ENCODE peak calls at places on chromosomes 12 and 14, in eight cellular contexts. P is cardiac muscle cell, X is NCI-H510A, K is iris pigment epithelial cell, O is WTC11, I is anterior cingulate cortex, U is HS-5, D is mammary epithelial cell. J is an unnamed sample.

GRCh38 chr14:102508774-102509743 is 517 bp downstream of the ANKRD9 start:
- DNase-seq in X (no peak), O (no peak), P (peak; percentile 45), I (no peak), K (peak; percentile 27), D (no peak), U (no peak), J (no peak)

GRCh38 chr12:57330989-57331388 is 80.0 kb upstream of the STAC3 start:
- DNase-seq in X (no peak), P (no peak), D (no peak), O (no peak), I (no peak), K (no peak), U (no peak), J (no peak)

GRCh38 chr14:55103005-55103640 is 25.9 kb upstream of the LGALS3 start:
- DNase-seq in I (no peak), U (peak; percentile 91), K (peak; percentile 98), O (peak; percentile 77), P (peak; percentile 94), D (peak; percentile 99), X (peak; percentile 69), J (peak; percentile 98)

GRCh38 chr14:36591482-36591881 is 9.1 kb upstream of the NKX2-8 start:
- DNase-seq in U (no peak), X (no peak), P (no peak), I (no peak), D (no peak), O (no peak), K (no peak), J (no peak)

GRCh38 chr12:759628-760027 is 7.2 kb downstream of the WNK1 start:
- DNase-seq in X (no peak), D (no peak), K (no peak), I (no peak), P (no peak), U (no peak), O (no peak), J (no peak)

GRCh38 chr12:65510584-65511050 is 232.1 kb downstream of the MSRB3 start:
- DNase-seq in K (no peak), O (peak; percentile 59), D (no peak), X (no peak), I (peak; percentile 18), P (peak; percentile 81), U (no peak), J (no peak)

GRCh38 chr12:22518998-22519397 is 25.3 kb downstream of the C2CD5 start:
- DNase-seq in D (peak; percentile 53), P (peak; percentile 7), O (no peak), K (no peak), U (no peak), X (no peak), I (no peak), J (no peak)

GRCh38 chr12:130849561-130850417 is 10.7 kb upstream of the STX2 start:
- DNase-seq in I (no peak), O (peak; percentile 34), U (no peak), K (no peak), P (no peak), D (peak; percentile 21), X (no peak), J (peak; percentile 61)

GRCh38 chr14:31749275-31749674 is 188.1 kb downstream of the NUBPL start:
- DNase-seq in U (no peak), I (no peak), P (no peak), X (no peak), D (no peak), O (no peak), K (no peak), J (no peak)

GRCh38 chr12:6285532-6286306 is 24.8 kb upstream of the PLEKHG6 start:
- DNase-seq in X (no peak), U (peak; percentile 64), O (no peak), K (peak; percentile 72), P (no peak), D (peak; percentile 72), I (no peak), J (no peak)

GRCh38 chr12:110906088-110906487 is 14.3 kb downstream of the MYL2 start:
- DNase-seq in X (no peak), I (no peak), U (no peak), K (no peak), O (no peak), P (no peak), D (no peak), J (no peak)

GRCh38 chr14:31785574-31785973 is 224.4 kb downstream of the NUBPL start:
- DNase-seq in P (no peak), D (no peak), K (no peak), U (no peak), O (no peak), I (no peak), X (no peak), J (no peak)

GRCh38 chr14:79334272-79334671 is 877.0 kb downstream of the DIO2 start:
- DNase-seq in O (peak; percentile 13), U (no peak), X (no peak), D (no peak), I (no peak), P (no peak), K (no peak), J (no peak)

GRCh38 chr12:76878045-76878898 is 547 bp downstream of the CSRP2 start:
- DNase-seq in D (peak; percentile 35), O (peak; percentile 74), K (no peak), X (no peak), I (no peak), U (no peak), P (peak; percentile 24), J (peak; percentile 49)

GRCh38 chr12:116053479-116054195 is 223.9 kb downstream of the MED13L start:
- DNase-seq in D (peak; percentile 14), U (peak; percentile 11), X (no peak), P (peak; percentile 97), I (no peak), K (peak; percentile 93), O (no peak), J (peak; percentile 94)

GRCh38 chr14:73763396-73763795 is 49.2 kb upstream of the PNMA1 start:
- DNase-seq in X (peak; percentile 30), O (no peak), D (no peak), K (no peak), P (no peak), I (no peak), U (no peak), J (no peak)

GRCh38 chr14:91919814-91920213 is 27.7 kb downstream of the FBLN5 start:
- DNase-seq in U (no peak), I (no peak), O (no peak), X (no peak), P (peak; percentile 57), D (no peak), K (peak; percentile 73), J (no peak)

GRCh38 chr12:32158525-32158924 is 51.9 kb downstream of the BICD1 start:
- DNase-seq in O (no peak), X (no peak), P (no peak), K (no peak), I (no peak), U (no peak), D (no peak), J (no peak)

GRCh38 chr12:130710001-130710732 is 5.9 kb downstream of the RIMBP2 start:
- DNase-seq in P (no peak), U (no peak), K (no peak), X (peak; percentile 35), O (no peak), I (no peak), D (no peak), J (no peak)

GRCh38 chr12:6390084-6390799 is 6.3 kb downstream of the LTBR start:
- DNase-seq in U (no peak), K (no peak), O (no peak), X (no peak), P (no peak), I (no peak), D (no peak), J (no peak)

GRCh38 chr12:109358154-109358869 is 10.6 kb downstream of the MYO1H start:
- DNase-seq in X (no peak), P (peak; percentile 80), D (no peak), I (no peak), O (no peak), U (no peak), K (no peak), J (no peak)

GRCh38 chr12:120121766-120122293 is 5.3 kb upstream of the RAB35 start:
- DNase-seq in X (no peak), P (no peak), D (no peak), I (no peak), U (no peak), O (no peak), K (no peak), J (no peak)

GRCh38 chr12:113678222-113678621 is 206.6 kb upstream of the LHX5 start:
- DNase-seq in P (no peak), X (no peak), K (no peak), O (no peak), U (no peak), I (no peak), D (peak; percentile 18), J (no peak)

GRCh38 chr12:22860926-22861325 is 236.0 kb downstream of the ETNK1 start:
- DNase-seq in K (no peak), I (no peak), P (no peak), U (no peak), D (no peak), O (peak; percentile 35), X (no peak), J (no peak)

GRCh38 chr12:4806439-4807115 is 86.4 kb downstream of the GALNT8 start:
- DNase-seq in P (no peak), O (no peak), D (no peak), K (no peak), U (no peak), I (no peak), X (no peak), J (no peak)

GRCh38 chr14:96501383-96501745 is 818 bp upstream of the PAPOLA start:
- DNase-seq in I (no peak), P (no peak), O (no peak), X (no peak), D (no peak), K (no peak), U (no peak), J (no peak)

GRCh38 chr12:2409656-2410265 is 357.0 kb downstream of the CACNA1C start:
- DNase-seq in P (no peak), K (no peak), I (no peak), D (no peak), O (no peak), X (no peak), U (no peak), J (no peak)

J was measured in renal cortical epithelial cell.